ENCODE peak calls at places on chromosomes 1 and 21, in seven cellular contexts. Q is NT2/D1, H is T-helper 1 cell, W is ovary, U is naive B cell, A is mucosa of descending colon, Z is GM10248. F is an unnamed sample.

GRCh38 chr1:35902671-35903070 is 19.7 kb downstream of the AGO1 start:
- DNase-seq in Q (no peak), H (no peak), W (no peak), U (no peak), A (no peak), Z (no peak), F (no peak)

GRCh38 chr1:192609110-192610079 is 26.6 kb upstream of the RGS13 start:
- DNase-seq in Q (no peak), H (peak), W (peak), U (peak), A (peak), Z (peak), F (no peak)

GRCh38 chr21:35366348-35367085 is 317.4 kb upstream of the RUNX1 start:
- DNase-seq in Q (no peak), H (no peak), W (no peak), U (no peak), A (peak), Z (no peak), F (peak)

GRCh38 chr1:186482661-186483255 is 21.8 kb upstream of the PDC start:
- DNase-seq in Q (peak), H (no peak), W (peak), U (peak), A (peak), Z (peak), F (peak)

GRCh38 chr1:31617218-31617916 is at the start of gene HCRTR1:
- DNase-seq in Q (no peak), H (no peak), W (no peak), U (no peak), A (no peak), Z (no peak), F (no peak)

GRCh38 chr1:107862064-107862463 is 102.9 kb downstream of the VAV3 start:
- DNase-seq in Q (no peak), H (no peak), W (no peak), U (peak), A (no peak), Z (no peak), F (no peak)

GRCh38 chr1:25729774-25730173 is 70.2 kb upstream of the SELENON start:
- DNase-seq in Q (no peak), H (no peak), W (no peak), U (no peak), A (peak), Z (no peak), F (peak)

GRCh38 chr1:57959727-57960300 is 536.0 kb upstream of the DAB1 start:
- DNase-seq in Q (no peak), H (no peak), W (no peak), U (no peak), A (no peak), Z (no peak), F (no peak)

GRCh38 chr1:230772457-230773395 is 25.5 kb downstream of the CAPN9 start:
- DNase-seq in Q (no peak), H (no peak), W (peak), U (no peak), A (peak), Z (no peak), F (no peak)

GRCh38 chr21:35202431-35202830 is 153.3 kb upstream of the RUNX1 start:
- DNase-seq in Q (no peak), H (no peak), W (no peak), U (no peak), A (no peak), Z (no peak), F (no peak)

GRCh38 chr1:227785812-227786608 is 29.5 kb upstream of the PRSS38 start:
- DNase-seq in Q (no peak), H (no peak), W (no peak), U (no peak), A (no peak), Z (no peak), F (no peak)

GRCh38 chr1:221839794-221840395 is 98.0 kb upstream of the DUSP10 start:
- DNase-seq in Q (no peak), H (peak), W (no peak), U (peak), A (peak), Z (peak), F (no peak)

GRCh38 chr1:239297910-239298309 is 88.5 kb upstream of the CHRM3 start:
- DNase-seq in Q (no peak), H (no peak), W (no peak), U (no peak), A (no peak), Z (no peak), F (no peak)

GRCh38 chr1:162033445-162033844 is 9.8 kb upstream of the OLFML2B start:
- DNase-seq in Q (no peak), H (no peak), W (no peak), U (no peak), A (no peak), Z (no peak), F (no peak)

GRCh38 chr1:111754964-111755320 is 759 bp upstream of the DDX20 start:
- DNase-seq in Q (no peak), H (peak), W (peak), U (no peak), A (peak), Z (peak), F (peak)

GRCh38 chr1:219412772-219413171 is 200.1 kb downstream of the ZC3H11B start:
- DNase-seq in Q (no peak), H (no peak), W (no peak), U (no peak), A (no peak), Z (no peak), F (no peak)

GRCh38 chr1:186059311-186059710 is 315.7 kb downstream of the TPR start:
- DNase-seq in Q (no peak), H (no peak), W (no peak), U (no peak), A (no peak), Z (no peak), F (peak)

GRCh38 chr1:69404486-69404885 is 163.2 kb upstream of the LRRC7 start:
- DNase-seq in Q (no peak), H (no peak), W (no peak), U (no peak), A (no peak), Z (no peak), F (no peak)

GRCh38 chr1:48472747-48473146 is 743 bp upstream of the SPATA6 start:
- DNase-seq in Q (no peak), H (no peak), W (no peak), U (no peak), A (no peak), Z (no peak), F (peak)

GRCh38 chr1:235646463-235646862 is 3.1 kb downstream of the GNG4 start:
- DNase-seq in Q (no peak), H (no peak), W (no peak), U (no peak), A (no peak), Z (no peak), F (no peak)

GRCh38 chr21:42390696-42391095 is 5.2 kb downstream of the TMPRSS3 start:
- DNase-seq in Q (no peak), H (no peak), W (no peak), U (no peak), A (no peak), Z (no peak), F (no peak)

GRCh38 chr1:161885013-161885412 is 118.9 kb downstream of the ATF6 start:
- DNase-seq in Q (no peak), H (no peak), W (no peak), U (no peak), A (no peak), Z (no peak), F (no peak)

GRCh38 chr1:157073944-157074685 is 25.5 kb downstream of the ETV3L start:
- DNase-seq in Q (no peak), H (no peak), W (peak), U (no peak), A (peak), Z (peak), F (no peak)

GRCh38 chr1:65629788-65630187 is 162.9 kb upstream of the PDE4B start:
- DNase-seq in Q (no peak), H (no peak), W (no peak), U (no peak), A (no peak), Z (no peak), F (no peak)

GRCh38 chr1:6899141-6899540 is 113.9 kb downstream of the CAMTA1 start:
- DNase-seq in Q (no peak), H (no peak), W (no peak), U (no peak), A (no peak), Z (no peak), F (no peak)

GRCh38 chr21:44999428-44999971 is 59.7 kb downstream of the SLX9 start:
- DNase-seq in Q (no peak), H (no peak), W (no peak), U (no peak), A (no peak), Z (no peak), F (no peak)

GRCh38 chr1:19504796-19505693 is 19.7 kb upstream of the CAPZB start:
- DNase-seq in Q (no peak), H (no peak), W (peak), U (no peak), A (no peak), Z (no peak), F (no peak)